ENCODE peak calls at places on chromosomes 7 and 10, in seven cellular contexts. One of them, this sample, is unnamed.

GRCh38 chr10:9625266-9625776 is 1392.4 kb upstream of the CELF2 start:
- DNase-seq in psoas muscle: no peak
- DNase-seq in fibroblast of lung: peak
- DNase-seq in A549: no peak
- DNase-seq in CD8-positive, alpha-beta T cell: no peak
- DNase-seq in tibial artery: no peak
- DNase-seq in GM12878: no peak
- DNase-seq in this sample: no peak

GRCh38 chr10:89392974-89393373 is 551 bp downstream of the IFIT1 start:
- DNase-seq in psoas muscle: no peak
- DNase-seq in fibroblast of lung: peak
- DNase-seq in A549: peak
- DNase-seq in CD8-positive, alpha-beta T cell: no peak
- DNase-seq in tibial artery: no peak
- DNase-seq in GM12878: no peak
- DNase-seq in this sample: no peak

GRCh38 chr7:132251327-132251659 is 325.0 kb downstream of the PLXNA4 start:
- DNase-seq in psoas muscle: peak
- DNase-seq in fibroblast of lung: no peak
- DNase-seq in A549: peak
- DNase-seq in CD8-positive, alpha-beta T cell: no peak
- DNase-seq in tibial artery: peak
- DNase-seq in GM12878: no peak
- DNase-seq in this sample: peak

GRCh38 chr10:52486840-52487611 is 172.9 kb downstream of the DKK1 start:
- DNase-seq in psoas muscle: no peak
- DNase-seq in fibroblast of lung: peak
- DNase-seq in A549: peak
- DNase-seq in CD8-positive, alpha-beta T cell: no peak
- DNase-seq in tibial artery: no peak
- DNase-seq in GM12878: no peak
- DNase-seq in this sample: no peak

GRCh38 chr10:102735065-102735562 is 8.6 kb upstream of the WBP1L start:
- DNase-seq in psoas muscle: peak
- DNase-seq in fibroblast of lung: no peak
- DNase-seq in A549: peak
- DNase-seq in CD8-positive, alpha-beta T cell: no peak
- DNase-seq in tibial artery: peak
- DNase-seq in GM12878: no peak
- DNase-seq in this sample: no peak

GRCh38 chr7:44964831-44965440 is 13.9 kb downstream of the MYO1G start:
- DNase-seq in psoas muscle: no peak
- DNase-seq in fibroblast of lung: no peak
- DNase-seq in A549: no peak
- DNase-seq in CD8-positive, alpha-beta T cell: no peak
- DNase-seq in tibial artery: peak
- DNase-seq in GM12878: no peak
- DNase-seq in this sample: peak

GRCh38 chr10:51895209-51895608 is 195.8 kb upstream of the CSTF2T start:
- DNase-seq in psoas muscle: peak
- DNase-seq in fibroblast of lung: peak
- DNase-seq in A549: no peak
- DNase-seq in CD8-positive, alpha-beta T cell: no peak
- DNase-seq in tibial artery: peak
- DNase-seq in GM12878: no peak
- DNase-seq in this sample: no peak

GRCh38 chr7:135236727-135237126 is 3.1 kb downstream of the STRA8 start:
- DNase-seq in psoas muscle: no peak
- DNase-seq in fibroblast of lung: no peak
- DNase-seq in A549: no peak
- DNase-seq in CD8-positive, alpha-beta T cell: no peak
- DNase-seq in tibial artery: no peak
- DNase-seq in GM12878: peak
- DNase-seq in this sample: no peak

GRCh38 chr7:56479748-56480147 is 363.5 kb upstream of the NUPR2 start:
- DNase-seq in psoas muscle: no peak
- DNase-seq in fibroblast of lung: no peak
- DNase-seq in A549: no peak
- DNase-seq in CD8-positive, alpha-beta T cell: no peak
- DNase-seq in tibial artery: no peak
- DNase-seq in GM12878: no peak
- DNase-seq in this sample: no peak

GRCh38 chr7:131219277-131220041 is 108.2 kb upstream of the MKLN1 start:
- DNase-seq in psoas muscle: peak
- DNase-seq in fibroblast of lung: no peak
- DNase-seq in A549: no peak
- DNase-seq in CD8-positive, alpha-beta T cell: no peak
- DNase-seq in tibial artery: peak
- DNase-seq in GM12878: no peak
- DNase-seq in this sample: peak

GRCh38 chr7:141481971-141482370 is 69.2 kb upstream of the AGK start:
- DNase-seq in psoas muscle: no peak
- DNase-seq in fibroblast of lung: no peak
- DNase-seq in A549: no peak
- DNase-seq in CD8-positive, alpha-beta T cell: no peak
- DNase-seq in tibial artery: no peak
- DNase-seq in GM12878: no peak
- DNase-seq in this sample: no peak

GRCh38 chr10:79898597-79899325 is 50.1 kb downstream of the SFTPD start:
- DNase-seq in psoas muscle: no peak
- DNase-seq in fibroblast of lung: no peak
- DNase-seq in A549: no peak
- DNase-seq in CD8-positive, alpha-beta T cell: no peak
- DNase-seq in tibial artery: no peak
- DNase-seq in GM12878: no peak
- DNase-seq in this sample: no peak

GRCh38 chr10:43197834-43198681 is 59.8 kb downstream of the CSGALNACT2 start:
- DNase-seq in psoas muscle: peak
- DNase-seq in fibroblast of lung: no peak
- DNase-seq in A549: peak
- DNase-seq in CD8-positive, alpha-beta T cell: no peak
- DNase-seq in tibial artery: peak
- DNase-seq in GM12878: no peak
- DNase-seq in this sample: peak

GRCh38 chr7:34596887-34597286 is 61.1 kb upstream of the NPSR1 start:
- DNase-seq in psoas muscle: no peak
- DNase-seq in fibroblast of lung: no peak
- DNase-seq in A549: peak
- DNase-seq in CD8-positive, alpha-beta T cell: no peak
- DNase-seq in tibial artery: no peak
- DNase-seq in GM12878: no peak
- DNase-seq in this sample: no peak

GRCh38 chr7:83921798-83922607 is 272.6 kb downstream of the SEMA3A start:
- DNase-seq in psoas muscle: no peak
- DNase-seq in fibroblast of lung: peak
- DNase-seq in A549: no peak
- DNase-seq in CD8-positive, alpha-beta T cell: no peak
- DNase-seq in tibial artery: no peak
- DNase-seq in GM12878: no peak
- DNase-seq in this sample: no peak

GRCh38 chr7:132528695-132529094 is 47.6 kb downstream of the PLXNA4 start:
- DNase-seq in psoas muscle: no peak
- DNase-seq in fibroblast of lung: no peak
- DNase-seq in A549: no peak
- DNase-seq in CD8-positive, alpha-beta T cell: no peak
- DNase-seq in tibial artery: no peak
- DNase-seq in GM12878: no peak
- DNase-seq in this sample: no peak

GRCh38 chr7:133629696-133630095 is 376.8 kb downstream of the EXOC4 start:
- DNase-seq in psoas muscle: no peak
- DNase-seq in fibroblast of lung: no peak
- DNase-seq in A549: no peak
- DNase-seq in CD8-positive, alpha-beta T cell: no peak
- DNase-seq in tibial artery: no peak
- DNase-seq in GM12878: no peak
- DNase-seq in this sample: no peak

GRCh38 chr7:67022501-67022900 is 25.9 kb downstream of the TYW1 start:
- DNase-seq in psoas muscle: no peak
- DNase-seq in fibroblast of lung: no peak
- DNase-seq in A549: no peak
- DNase-seq in CD8-positive, alpha-beta T cell: no peak
- DNase-seq in tibial artery: no peak
- DNase-seq in GM12878: no peak
- DNase-seq in this sample: no peak

GRCh38 chr10:31413325-31413724 is 94.3 kb downstream of the ZEB1 start:
- DNase-seq in psoas muscle: no peak
- DNase-seq in fibroblast of lung: peak
- DNase-seq in A549: no peak
- DNase-seq in CD8-positive, alpha-beta T cell: no peak
- DNase-seq in tibial artery: no peak
- DNase-seq in GM12878: no peak
- DNase-seq in this sample: no peak

GRCh38 chr10:73003822-73004221 is 49.2 kb upstream of the PLA2G12B start:
- DNase-seq in psoas muscle: no peak
- DNase-seq in fibroblast of lung: no peak
- DNase-seq in A549: no peak
- DNase-seq in CD8-positive, alpha-beta T cell: no peak
- DNase-seq in tibial artery: no peak
- DNase-seq in GM12878: no peak
- DNase-seq in this sample: no peak

GRCh38 chr10:19888061-19888660 is 71.9 kb downstream of the PLXDC2 start:
- DNase-seq in psoas muscle: no peak
- DNase-seq in fibroblast of lung: no peak
- DNase-seq in A549: no peak
- DNase-seq in CD8-positive, alpha-beta T cell: no peak
- DNase-seq in tibial artery: no peak
- DNase-seq in GM12878: no peak
- DNase-seq in this sample: no peak

GRCh38 chr10:1368772-1369171 is 312.6 kb downstream of the WDR37 start:
- DNase-seq in psoas muscle: no peak
- DNase-seq in fibroblast of lung: peak
- DNase-seq in A549: peak
- DNase-seq in CD8-positive, alpha-beta T cell: no peak
- DNase-seq in tibial artery: no peak
- DNase-seq in GM12878: no peak
- DNase-seq in this sample: no peak

GRCh38 chr10:88062798-88063472 is 199.5 kb downstream of the PTEN start:
- DNase-seq in psoas muscle: no peak
- DNase-seq in fibroblast of lung: peak
- DNase-seq in A549: peak
- DNase-seq in CD8-positive, alpha-beta T cell: no peak
- DNase-seq in tibial artery: no peak
- DNase-seq in GM12878: no peak
- DNase-seq in this sample: no peak

GRCh38 chr10:117674641-117675040 is 132.1 kb downstream of the EMX2 start:
- DNase-seq in psoas muscle: no peak
- DNase-seq in fibroblast of lung: no peak
- DNase-seq in A549: no peak
- DNase-seq in CD8-positive, alpha-beta T cell: no peak
- DNase-seq in tibial artery: no peak
- DNase-seq in GM12878: no peak
- DNase-seq in this sample: no peak

GRCh38 chr10:117673611-117674010 is 131.1 kb downstream of the EMX2 start:
- DNase-seq in psoas muscle: no peak
- DNase-seq in fibroblast of lung: no peak
- DNase-seq in A549: no peak
- DNase-seq in CD8-positive, alpha-beta T cell: no peak
- DNase-seq in tibial artery: no peak
- DNase-seq in GM12878: no peak
- DNase-seq in this sample: no peak

GRCh38 chr10:117670116-117670515 is 127.6 kb downstream of the EMX2 start:
- DNase-seq in psoas muscle: no peak
- DNase-seq in fibroblast of lung: no peak
- DNase-seq in A549: no peak
- DNase-seq in CD8-positive, alpha-beta T cell: no peak
- DNase-seq in tibial artery: no peak
- DNase-seq in GM12878: no peak
- DNase-seq in this sample: no peak

GRCh38 chr10:117675516-117675915 is 133.0 kb downstream of the EMX2 start:
- DNase-seq in psoas muscle: no peak
- DNase-seq in fibroblast of lung: no peak
- DNase-seq in A549: no peak
- DNase-seq in CD8-positive, alpha-beta T cell: no peak
- DNase-seq in tibial artery: no peak
- DNase-seq in GM12878: no peak
- DNase-seq in this sample: no peak

DNA sequence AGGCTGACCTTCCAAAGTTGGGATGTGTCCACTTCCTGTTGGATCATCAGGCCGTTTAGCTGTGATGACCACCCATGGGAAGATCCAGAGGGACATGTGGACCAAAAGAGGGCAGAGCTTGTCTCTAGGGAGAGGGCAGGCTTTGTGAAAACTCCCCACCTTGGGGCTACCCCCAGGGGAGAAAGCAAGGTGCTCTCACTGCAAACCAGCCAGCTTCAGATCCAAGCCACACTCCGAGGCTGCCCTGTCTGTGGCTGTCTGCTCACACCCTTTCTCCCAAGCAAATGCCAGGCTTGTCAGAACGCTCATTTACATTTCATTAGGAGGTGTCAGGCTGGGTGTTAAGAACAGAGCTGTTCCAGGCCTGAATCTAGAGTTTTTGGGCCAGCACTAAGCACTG is 130.7 kb downstream of the EMX2 start:
- DNase-seq in psoas muscle: no peak
- DNase-seq in fibroblast of lung: no peak
- DNase-seq in A549: no peak
- DNase-seq in CD8-positive, alpha-beta T cell: no peak
- DNase-seq in tibial artery: no peak
- DNase-seq in GM12878: no peak
- DNase-seq in this sample: no peak
- TF ChIP-seq CTCF in psoas muscle: no peak
- TF ChIP-seq CTCF in fibroblast of lung: no peak
- TF ChIP-seq CTCF in A549: no peak
- TF ChIP-seq CTCF in CD8-positive, alpha-beta T cell: no peak
- TF ChIP-seq CTCF in tibial artery: no peak
- TF ChIP-seq CTCF in GM12878: no peak
- TF ChIP-seq CTCF in this sample: no peak

DNA sequence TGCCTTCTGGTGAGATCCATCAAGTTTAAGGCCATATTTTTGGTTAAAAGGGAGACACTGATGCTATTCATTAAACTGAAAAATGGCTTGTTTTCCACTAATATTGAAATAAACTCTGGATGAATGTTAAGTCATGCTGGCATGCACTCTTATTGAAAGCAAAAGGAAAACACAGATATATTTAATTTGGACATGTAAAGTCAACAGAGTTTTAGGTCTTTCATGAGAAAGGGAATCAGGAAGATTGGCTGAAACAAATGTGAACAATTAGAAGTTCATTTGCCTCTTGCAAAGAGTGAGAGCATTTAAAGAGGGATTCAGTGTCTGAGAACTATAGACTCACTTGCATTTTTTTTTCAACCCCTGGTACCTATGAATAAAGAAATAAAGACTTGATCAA is 879.3 kb downstream of the LRMDA start:
- DNase-seq in psoas muscle: no peak
- DNase-seq in fibroblast of lung: no peak
- DNase-seq in A549: no peak
- DNase-seq in CD8-positive, alpha-beta T cell: no peak
- DNase-seq in tibial artery: no peak
- DNase-seq in GM12878: no peak
- DNase-seq in this sample: no peak
- H3K27ac ChIP-seq in psoas muscle: no peak
- H3K27ac ChIP-seq in fibroblast of lung: no peak
- H3K27ac ChIP-seq in A549: no peak
- H3K27ac ChIP-seq in CD8-positive, alpha-beta T cell: no peak
- H3K27ac ChIP-seq in tibial artery: peak
- H3K27ac ChIP-seq in GM12878: no peak
- H3K27ac ChIP-seq in this sample: no peak

GRCh38 chr7:120272896-120273475 is at the start of gene KCND2:
- DNase-seq in psoas muscle: peak
- DNase-seq in fibroblast of lung: peak
- DNase-seq in A549: no peak
- DNase-seq in CD8-positive, alpha-beta T cell: no peak
- DNase-seq in tibial artery: no peak
- DNase-seq in GM12878: no peak
- DNase-seq in this sample: peak
- H3K4me3 ChIP-seq in psoas muscle: peak
- H3K4me3 ChIP-seq in fibroblast of lung: peak
- H3K4me3 ChIP-seq in A549: peak
- H3K4me3 ChIP-seq in CD8-positive, alpha-beta T cell: no peak
- H3K4me3 ChIP-seq in tibial artery: peak
- H3K4me3 ChIP-seq in GM12878: peak
- H3K4me3 ChIP-seq in this sample: peak

GRCh38 chr10:131692176-131692575 is 208.6 kb upstream of the PPP2R2D start:
- DNase-seq in psoas muscle: no peak
- DNase-seq in fibroblast of lung: no peak
- DNase-seq in A549: no peak
- DNase-seq in CD8-positive, alpha-beta T cell: no peak
- DNase-seq in tibial artery: no peak
- DNase-seq in GM12878: no peak
- DNase-seq in this sample: no peak
- TF ChIP-seq CTCF in psoas muscle: no peak
- TF ChIP-seq CTCF in fibroblast of lung: no peak
- TF ChIP-seq CTCF in A549: no peak
- TF ChIP-seq CTCF in CD8-positive, alpha-beta T cell: no peak
- TF ChIP-seq CTCF in tibial artery: no peak
- TF ChIP-seq CTCF in GM12878: no peak
- TF ChIP-seq CTCF in this sample: no peak

This sample was measured in dorsolateral prefrontal cortex.